ENCODE peak calls at places on chromosomes 5 and 9, in eight cellular contexts. One of them, this sample, is unnamed. For H3K4me1, the result is how much of the 10 kb centered on the place peaks cover.

GRCh38 chr9:113546566-113546965 is 83.0 kb downstream of the RGS3 start:
- DNase-seq in body of pancreas: no peak
- DNase-seq in IMR-90: no peak
- DNase-seq in Peyer's patch: no peak
- DNase-seq in A549: no peak
- DNase-seq in heart left ventricle: no peak
- DNase-seq in adrenal gland: peak
- DNase-seq in right lobe of liver: peak
- DNase-seq in this sample: no peak

GRCh38 chr5:34655354-34655991 is 655 bp upstream of the RAI14 start:
- DNase-seq in body of pancreas: peak
- DNase-seq in IMR-90: peak
- DNase-seq in Peyer's patch: peak
- DNase-seq in A549: peak
- DNase-seq in heart left ventricle: peak
- DNase-seq in adrenal gland: peak
- DNase-seq in right lobe of liver: peak
- DNase-seq in this sample: peak

GRCh38 chr9:135796784-135797462 is 94.9 kb downstream of the KCNT1 start:
- DNase-seq in body of pancreas: no peak
- DNase-seq in IMR-90: no peak
- DNase-seq in Peyer's patch: no peak
- DNase-seq in A549: no peak
- DNase-seq in heart left ventricle: no peak
- DNase-seq in adrenal gland: no peak
- DNase-seq in right lobe of liver: no peak
- DNase-seq in this sample: no peak

GRCh38 chr5:102627311-102627710 is 127.8 kb upstream of the PAM start:
- DNase-seq in body of pancreas: no peak
- DNase-seq in IMR-90: peak
- DNase-seq in Peyer's patch: no peak
- DNase-seq in A549: no peak
- DNase-seq in heart left ventricle: no peak
- DNase-seq in adrenal gland: no peak
- DNase-seq in right lobe of liver: no peak
- DNase-seq in this sample: no peak

GRCh38 chr9:15735083-15735974 is 182.5 kb downstream of the CCDC171 start:
- DNase-seq in body of pancreas: no peak
- DNase-seq in IMR-90: peak
- DNase-seq in Peyer's patch: no peak
- DNase-seq in A549: peak
- DNase-seq in heart left ventricle: no peak
- DNase-seq in adrenal gland: no peak
- DNase-seq in right lobe of liver: no peak
- DNase-seq in this sample: peak

GRCh38 chr5:64768358-64769312 is at the start of the genes CWC27 and SREK1IP1:
- DNase-seq in body of pancreas: peak
- DNase-seq in IMR-90: peak
- DNase-seq in Peyer's patch: peak
- DNase-seq in A549: peak
- DNase-seq in heart left ventricle: peak
- DNase-seq in adrenal gland: peak
- DNase-seq in right lobe of liver: peak
- DNase-seq in this sample: peak

GRCh38 chr5:122532035-122532434 is 220.0 kb downstream of the SNCAIP start:
- DNase-seq in body of pancreas: no peak
- DNase-seq in IMR-90: no peak
- DNase-seq in Peyer's patch: no peak
- DNase-seq in A549: no peak
- DNase-seq in heart left ventricle: no peak
- DNase-seq in adrenal gland: no peak
- DNase-seq in right lobe of liver: no peak
- DNase-seq in this sample: no peak

GRCh38 chr9:34262971-34263370 is 66.1 kb downstream of the KIF24 start:
- DNase-seq in body of pancreas: no peak
- DNase-seq in IMR-90: no peak
- DNase-seq in Peyer's patch: no peak
- DNase-seq in A549: no peak
- DNase-seq in heart left ventricle: no peak
- DNase-seq in adrenal gland: no peak
- DNase-seq in right lobe of liver: no peak
- DNase-seq in this sample: no peak

GRCh38 chr9:101578378-101578777 is 16.4 kb downstream of the PPP3R2 start:
- DNase-seq in body of pancreas: no peak
- DNase-seq in IMR-90: peak
- DNase-seq in Peyer's patch: no peak
- DNase-seq in A549: no peak
- DNase-seq in heart left ventricle: no peak
- DNase-seq in adrenal gland: no peak
- DNase-seq in right lobe of liver: no peak
- DNase-seq in this sample: no peak

GRCh38 chr5:64147849-64148441 is 17.7 kb upstream of the RNF180 start:
- DNase-seq in body of pancreas: peak
- DNase-seq in IMR-90: peak
- DNase-seq in Peyer's patch: peak
- DNase-seq in A549: peak
- DNase-seq in heart left ventricle: peak
- DNase-seq in adrenal gland: peak
- DNase-seq in right lobe of liver: peak
- DNase-seq in this sample: peak

GRCh38 chr5:169648725-169649124 is 11.7 kb downstream of the DOCK2 start:
- DNase-seq in body of pancreas: peak
- DNase-seq in IMR-90: peak
- DNase-seq in Peyer's patch: no peak
- DNase-seq in A549: no peak
- DNase-seq in heart left ventricle: no peak
- DNase-seq in adrenal gland: no peak
- DNase-seq in right lobe of liver: no peak
- DNase-seq in this sample: no peak

GRCh38 chr9:34511160-34511513 is 11.7 kb downstream of the ENHO start:
- DNase-seq in body of pancreas: no peak
- DNase-seq in IMR-90: no peak
- DNase-seq in Peyer's patch: no peak
- DNase-seq in A549: no peak
- DNase-seq in heart left ventricle: no peak
- DNase-seq in adrenal gland: no peak
- DNase-seq in right lobe of liver: peak
- DNase-seq in this sample: no peak

GRCh38 chr5:149215478-149216042 is 56.1 kb upstream of the AFAP1L1 start:
- DNase-seq in body of pancreas: peak
- DNase-seq in IMR-90: peak
- DNase-seq in Peyer's patch: no peak
- DNase-seq in A549: no peak
- DNase-seq in heart left ventricle: no peak
- DNase-seq in adrenal gland: peak
- DNase-seq in right lobe of liver: no peak
- DNase-seq in this sample: no peak

GRCh38 chr5:123916331-123917121 is 404.5 kb downstream of the CSNK1G3 start:
- DNase-seq in body of pancreas: no peak
- DNase-seq in IMR-90: peak
- DNase-seq in Peyer's patch: no peak
- DNase-seq in A549: no peak
- DNase-seq in heart left ventricle: no peak
- DNase-seq in adrenal gland: no peak
- DNase-seq in right lobe of liver: no peak
- DNase-seq in this sample: peak

GRCh38 chr9:96620832-96621269 is 1.2 kb upstream of the CDC14B start:
- DNase-seq in body of pancreas: no peak
- DNase-seq in IMR-90: no peak
- DNase-seq in Peyer's patch: no peak
- DNase-seq in A549: no peak
- DNase-seq in heart left ventricle: no peak
- DNase-seq in adrenal gland: no peak
- DNase-seq in right lobe of liver: no peak
- DNase-seq in this sample: no peak

GRCh38 chr9:121529237-121529987 is 29.8 kb upstream of the GGTA1 start:
- DNase-seq in body of pancreas: peak
- DNase-seq in IMR-90: peak
- DNase-seq in Peyer's patch: peak
- DNase-seq in A549: no peak
- DNase-seq in heart left ventricle: peak
- DNase-seq in adrenal gland: peak
- DNase-seq in right lobe of liver: peak
- DNase-seq in this sample: peak

GRCh38 chr9:82891321-82891720 is 171.6 kb downstream of the RASEF start:
- DNase-seq in body of pancreas: no peak
- DNase-seq in IMR-90: no peak
- DNase-seq in Peyer's patch: no peak
- DNase-seq in A549: no peak
- DNase-seq in heart left ventricle: no peak
- DNase-seq in adrenal gland: no peak
- DNase-seq in right lobe of liver: no peak
- DNase-seq in this sample: no peak

GRCh38 chr5:14714706-14715105 is 50.2 kb downstream of the OTULIN start:
- DNase-seq in body of pancreas: no peak
- DNase-seq in IMR-90: no peak
- DNase-seq in Peyer's patch: no peak
- DNase-seq in A549: no peak
- DNase-seq in heart left ventricle: no peak
- DNase-seq in adrenal gland: peak
- DNase-seq in right lobe of liver: no peak
- DNase-seq in this sample: no peak

GRCh38 chr9:116103976-116104820 is 49.4 kb upstream of the PAPPA start:
- DNase-seq in body of pancreas: no peak
- DNase-seq in IMR-90: peak
- DNase-seq in Peyer's patch: no peak
- DNase-seq in A549: no peak
- DNase-seq in heart left ventricle: no peak
- DNase-seq in adrenal gland: no peak
- DNase-seq in right lobe of liver: no peak
- DNase-seq in this sample: no peak

GRCh38 chr5:66684663-66685062 is 88.5 kb downstream of the MAST4 start:
- DNase-seq in body of pancreas: no peak
- DNase-seq in IMR-90: no peak
- DNase-seq in Peyer's patch: no peak
- DNase-seq in A549: no peak
- DNase-seq in heart left ventricle: no peak
- DNase-seq in adrenal gland: no peak
- DNase-seq in right lobe of liver: no peak
- DNase-seq in this sample: no peak

GRCh38 chr9:127955294-127956015 is 17.8 kb upstream of the DPM2 start:
- DNase-seq in body of pancreas: peak
- DNase-seq in IMR-90: peak
- DNase-seq in Peyer's patch: peak
- DNase-seq in A549: peak
- DNase-seq in heart left ventricle: peak
- DNase-seq in adrenal gland: peak
- DNase-seq in right lobe of liver: peak
- DNase-seq in this sample: peak

GRCh38 chr9:127489471-127490115 is 38.3 kb downstream of the LRSAM1 start:
- DNase-seq in body of pancreas: no peak
- DNase-seq in IMR-90: no peak
- DNase-seq in Peyer's patch: no peak
- DNase-seq in A549: no peak
- DNase-seq in heart left ventricle: no peak
- DNase-seq in adrenal gland: no peak
- DNase-seq in right lobe of liver: no peak
- DNase-seq in this sample: no peak

GRCh38 chr5:392431-392988 is 50.5 kb upstream of the EXOC3 start:
- DNase-seq in body of pancreas: peak
- DNase-seq in IMR-90: peak
- DNase-seq in Peyer's patch: peak
- DNase-seq in A549: no peak
- DNase-seq in heart left ventricle: no peak
- DNase-seq in adrenal gland: peak
- DNase-seq in right lobe of liver: no peak
- DNase-seq in this sample: no peak

GRCh38 chr9:116323012-116323411 is 169.4 kb downstream of the PAPPA start:
- DNase-seq in body of pancreas: no peak
- DNase-seq in IMR-90: peak
- DNase-seq in Peyer's patch: no peak
- DNase-seq in A549: no peak
- DNase-seq in heart left ventricle: no peak
- DNase-seq in adrenal gland: no peak
- DNase-seq in right lobe of liver: no peak
- DNase-seq in this sample: no peak

GRCh38 chr5:32004404-32004803 is 169.7 kb downstream of the GOLPH3 start:
- DNase-seq in body of pancreas: no peak
- DNase-seq in IMR-90: no peak
- DNase-seq in Peyer's patch: no peak
- DNase-seq in A549: no peak
- DNase-seq in heart left ventricle: no peak
- DNase-seq in adrenal gland: no peak
- DNase-seq in right lobe of liver: no peak
- DNase-seq in this sample: no peak

GRCh38 chr9:117636681-117637080 is 67.5 kb upstream of the TLR4 start:
- DNase-seq in body of pancreas: no peak
- DNase-seq in IMR-90: no peak
- DNase-seq in Peyer's patch: no peak
- DNase-seq in A549: no peak
- DNase-seq in heart left ventricle: no peak
- DNase-seq in adrenal gland: no peak
- DNase-seq in right lobe of liver: no peak
- DNase-seq in this sample: no peak
- H3K4me1 ChIP-seq in body of pancreas: under half
- H3K4me1 ChIP-seq in IMR-90: under half
- H3K4me1 ChIP-seq in Peyer's patch: under half
- H3K4me1 ChIP-seq in A549: under half
- H3K4me1 ChIP-seq in heart left ventricle: under half
- H3K4me1 ChIP-seq in adrenal gland: under half
- H3K4me1 ChIP-seq in right lobe of liver: under half
- H3K4me1 ChIP-seq in this sample: under half

DNA sequence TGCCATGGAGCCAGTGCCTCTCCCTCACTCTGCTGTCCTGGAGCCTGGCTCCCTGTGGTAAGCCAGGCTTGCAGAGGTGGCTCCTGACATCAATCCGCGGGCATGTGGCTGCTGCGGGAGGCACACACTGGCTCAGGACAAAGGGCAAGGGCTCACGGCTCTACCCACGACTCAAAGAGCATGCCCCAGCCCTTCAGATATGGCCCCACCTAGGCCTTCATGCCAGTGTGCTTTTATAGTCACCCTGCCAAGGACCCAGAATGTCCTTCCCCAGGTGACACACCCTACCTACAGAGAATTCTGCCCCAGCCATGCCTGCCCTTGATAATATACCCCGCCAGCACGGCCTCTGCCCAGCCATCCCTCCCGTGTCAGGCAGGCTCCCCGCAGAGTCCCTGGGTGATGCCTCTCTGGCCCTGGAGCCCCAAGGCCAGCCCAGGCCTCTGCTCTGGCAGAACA is 1.6 kb downstream of the MGAT4B start:
- DNase-seq in body of pancreas: no peak
- DNase-seq in IMR-90: no peak
- DNase-seq in Peyer's patch: peak
- DNase-seq in A549: no peak
- DNase-seq in heart left ventricle: no peak
- DNase-seq in adrenal gland: peak
- DNase-seq in right lobe of liver: peak
- DNase-seq in this sample: no peak
- TF ChIP-seq POLR2A in body of pancreas: peak
- TF ChIP-seq POLR2A in IMR-90: no peak
- TF ChIP-seq POLR2A in Peyer's patch: peak
- TF ChIP-seq POLR2A in A549: no peak
- TF ChIP-seq POLR2A in heart left ventricle: no peak
- TF ChIP-seq POLR2A in adrenal gland: no peak
- TF ChIP-seq POLR2A in right lobe of liver: peak
- TF ChIP-seq POLR2A in this sample: no peak

GRCh38 chr5:125232779-125233230 is 486.4 kb upstream of the ZNF608 start:
- DNase-seq in body of pancreas: peak
- DNase-seq in IMR-90: peak
- DNase-seq in Peyer's patch: no peak
- DNase-seq in A549: no peak
- DNase-seq in heart left ventricle: no peak
- DNase-seq in adrenal gland: no peak
- DNase-seq in right lobe of liver: no peak
- DNase-seq in this sample: no peak
- H3K4me3 ChIP-seq in body of pancreas: no peak
- H3K4me3 ChIP-seq in IMR-90: no peak
- H3K4me3 ChIP-seq in Peyer's patch: no peak
- H3K4me3 ChIP-seq in A549: no peak
- H3K4me3 ChIP-seq in heart left ventricle: no peak
- H3K4me3 ChIP-seq in adrenal gland: no peak
- H3K4me3 ChIP-seq in right lobe of liver: no peak
- H3K4me3 ChIP-seq in this sample: no peak

GRCh38 chr5:68376931-68377330 is 161.4 kb downstream of the PIK3R1 start:
- DNase-seq in body of pancreas: no peak
- DNase-seq in IMR-90: no peak
- DNase-seq in Peyer's patch: no peak
- DNase-seq in A549: no peak
- DNase-seq in heart left ventricle: no peak
- DNase-seq in adrenal gland: no peak
- DNase-seq in right lobe of liver: no peak
- DNase-seq in this sample: peak
- H3K4me1 ChIP-seq in body of pancreas: under half
- H3K4me1 ChIP-seq in IMR-90: under half
- H3K4me1 ChIP-seq in Peyer's patch: under half
- H3K4me1 ChIP-seq in A549: under half
- H3K4me1 ChIP-seq in heart left ventricle: under half
- H3K4me1 ChIP-seq in adrenal gland: under half
- H3K4me1 ChIP-seq in right lobe of liver: under half
- H3K4me1 ChIP-seq in this sample: under half